ENCODE peak calls at places on chromosomes 5 and 9, in four cellular contexts. T, P, Q and N are unnamed samples.
A peak's percentile ranks its signal among the peaks of the same experiment; 100 is the strongest.

GRCh38 chr5:67188274-67188857 is 8.2 kb downstream of the CD180 start:
- DNase-seq in T (no peak), P (no peak), Q (no peak), N (no peak)

GRCh38 chr5:57825026-57825683 is 342.5 kb upstream of the ACTBL2 start:
- DNase-seq in T (no peak), P (no peak), Q (no peak), N (no peak)

GRCh38 chr5:63346451-63346850 is 615.8 kb downstream of the HTR1A start:
- DNase-seq in T (no peak), P (no peak), Q (no peak), N (no peak)

GRCh38 chr5:67163231-67163756 is 33.3 kb downstream of the CD180 start:
- DNase-seq in T (no peak), P (peak; percentile 17), Q (no peak), N (no peak)

GRCh38 chr5:151094861-151095260 is 14.0 kb upstream of the TNIP1 start:
- DNase-seq in T (peak; percentile 56), P (peak; percentile 45), Q (no peak), N (peak; percentile 78)

GRCh38 chr5:118293378-118293777 is 695.0 kb downstream of the DTWD2 start:
- DNase-seq in T (no peak), P (no peak), Q (no peak), N (no peak)

GRCh38 chr9:97768731-97769130 is 71.6 kb upstream of the XPA start:
- DNase-seq in T (no peak), P (no peak), Q (no peak), N (no peak)

GRCh38 chr5:122202952-122203351 is 73.6 kb downstream of the ZNF474 start:
- DNase-seq in T (no peak), P (no peak), Q (no peak), N (no peak)

GRCh38 chr9:117375956-117376355 is 38.9 kb downstream of the ASTN2 start:
- DNase-seq in T (no peak), P (no peak), Q (no peak), N (no peak)

GRCh38 chr9:79390077-79390673 is 181.6 kb upstream of the TLE4 start:
- DNase-seq in T (no peak), P (no peak), Q (no peak), N (no peak)

GRCh38 chr5:35161637-35162248 is 68.5 kb downstream of the PRLR start:
- DNase-seq in T (no peak), P (no peak), Q (no peak), N (no peak)

GRCh38 chr5:17203329-17204132 is 13.9 kb upstream of the BASP1 start:
- DNase-seq in T (no peak), P (peak; percentile 26), Q (no peak), N (peak; percentile 64)

GRCh38 chr5:1244976-1245375 is 19.8 kb downstream of the SLC6A18 start:
- DNase-seq in T (no peak), P (no peak), Q (no peak), N (no peak)

GRCh38 chr5:158801286-158801685 is 298.4 kb downstream of the EBF1 start:
- DNase-seq in T (no peak), P (no peak), Q (no peak), N (no peak)

GRCh38 chr5:151298063-151298462 is 5.5 kb downstream of the SLC36A3 start:
- DNase-seq in T (no peak), P (no peak), Q (no peak), N (no peak)

GRCh38 chr9:78680196-78680595 is 383.3 kb downstream of the PSAT1 start:
- DNase-seq in T (no peak), P (no peak), Q (no peak), N (no peak)

GRCh38 chr5:93337138-93337537 is 243.9 kb downstream of the NR2F1-AS1 start:
- DNase-seq in T (no peak), P (no peak), Q (no peak), N (no peak)

GRCh38 chr9:120413121-120414048 is 166.6 kb downstream of the CDK5RAP2 start:
- DNase-seq in T (no peak), P (no peak), Q (no peak), N (no peak)

GRCh38 chr5:180602481-180603075 is 11.3 kb upstream of the SCGB3A1 start:
- DNase-seq in T (no peak), P (no peak), Q (no peak), N (peak; percentile 71)

GRCh38 chr5:44997506-44997905 is 188.8 kb downstream of the MRPS30 start:
- DNase-seq in T (no peak), P (no peak), Q (no peak), N (no peak)

GRCh38 chr5:12016149-12016740 is 112.0 kb upstream of the CTNND2 start:
- DNase-seq in T (no peak), P (no peak), Q (no peak), N (no peak)

GRCh38 chr5:69268899-69269298 is 34.2 kb downstream of the CDK7 start:
- DNase-seq in T (no peak), P (no peak), Q (no peak), N (no peak)

GRCh38 chr5:88671808-88672499 is 211.0 kb downstream of the MEF2C start:
- DNase-seq in T (no peak), P (no peak), Q (no peak), N (no peak)

GRCh38 chr5:76765249-76765648 is 49.3 kb downstream of the F2R start:
- DNase-seq in T (no peak), P (no peak), Q (no peak), N (no peak)

GRCh38 chr9:131443648-131444047 is 49.8 kb downstream of the PRRC2B start:
- DNase-seq in T (no peak), P (no peak), Q (no peak), N (no peak)

GRCh38 chr5:135450328-135450727 is 1.8 kb downstream of the TIFAB start:
- DNase-seq in T (no peak), P (no peak), Q (peak; percentile 17), N (peak; percentile 19)

GRCh38 chr5:180161420-180162303 is 47.3 kb downstream of the RASGEF1C start:
- DNase-seq in T (no peak), P (no peak), Q (no peak), N (peak; percentile 61)

GRCh38 chr9:96084289-96084688 is 208.8 kb downstream of the ERCC6L2 start:
- DNase-seq in T (no peak), P (no peak), Q (no peak), N (no peak)

GRCh38 chr9:97567182-97567893 is 65.8 kb downstream of the TSTD2 start:
- DNase-seq in T (no peak), P (no peak), Q (no peak), N (no peak)

GRCh38 chr9:89466451-89467277 is 31.2 kb downstream of the SEMA4D start:
- DNase-seq in T (no peak), P (no peak), Q (no peak), N (peak; percentile 53)

GRCh38 chr5:139725073-139725830 is 70.4 kb upstream of the PSD2 start:
- DNase-seq in T (no peak), P (peak; percentile 54), Q (peak; percentile 35), N (peak; percentile 80)

DNA sequence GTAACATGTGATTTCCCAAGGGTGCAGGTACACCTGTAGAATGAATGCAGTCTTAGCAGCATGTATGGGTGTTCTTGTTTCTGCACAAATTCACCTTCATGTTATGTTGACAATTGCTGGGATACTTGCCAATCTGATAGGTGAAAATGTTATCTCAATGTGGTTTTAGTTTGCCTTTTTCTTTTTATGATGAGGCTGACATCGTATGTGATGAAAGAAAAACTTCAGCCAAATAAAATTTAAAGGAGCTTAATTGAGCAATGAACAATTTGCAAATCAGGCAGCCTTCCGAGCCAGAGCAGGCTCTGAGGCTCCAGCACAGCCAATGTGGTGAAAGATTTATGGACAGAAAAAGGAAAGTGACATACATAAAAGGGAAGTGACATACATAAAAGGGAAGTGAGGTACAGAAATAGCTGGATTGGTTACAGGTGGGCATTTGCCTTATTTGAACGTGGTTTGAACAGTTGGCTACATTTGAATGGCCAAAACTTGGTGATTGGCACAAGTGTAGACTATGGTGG is 10.5 kb downstream of the TAL2 start:
- DNase-seq in T (no peak), P (no peak), Q (no peak), N (no peak)
- TF ChIP-seq EP300 in T (no peak), P (no peak), Q (no peak), N (no peak)

GRCh38 chr5:111229126-111229525 is 4.9 kb downstream of the CAMK4 start:
- DNase-seq in T (no peak), P (no peak), Q (no peak), N (no peak)
- TF ChIP-seq EP300 in T (no peak), P (no peak), Q (no peak), N (no peak)

GRCh38 chr5:116455061-116455460 is 119.6 kb downstream of the SEMA6A start:
- DNase-seq in T (no peak), P (no peak), Q (no peak), N (no peak)
- TF ChIP-seq EP300 in T (no peak), P (no peak), Q (no peak), N (no peak)

GRCh38 chr9:73685786-73686185 is 534.1 kb downstream of the ANXA1 start:
- DNase-seq in T (no peak), P (no peak), Q (no peak), N (no peak)

GRCh38 chr9:73684601-73685000 is 532.9 kb downstream of the ANXA1 start:
- DNase-seq in T (no peak), P (no peak), Q (no peak), N (no peak)

GRCh38 chr9:73683862-73684591 is 532.4 kb downstream of the ANXA1 start:
- DNase-seq in T (no peak), P (no peak), Q (no peak), N (no peak)

GRCh38 chr9:73689091-73689870 is 537.6 kb downstream of the ANXA1 start:
- DNase-seq in T (no peak), P (no peak), Q (no peak), N (no peak)
- TF ChIP-seq EP300 in T (no peak), P (no peak), Q (no peak), N (no peak)

GRCh38 chr5:38468202-38468656 is 88.2 kb downstream of the LIFR start:
- DNase-seq in T (no peak), P (peak; percentile 74), Q (no peak), N (peak; percentile 82)

GRCh38 chr5:38465702-38466443 is 90.6 kb downstream of the LIFR start:
- DNase-seq in T (no peak), P (no peak), Q (no peak), N (no peak)

GRCh38 chr5:38467353-38468040 is 88.9 kb downstream of the LIFR start:
- DNase-seq in T (no peak), P (peak; percentile 85), Q (peak; percentile 38), N (peak; percentile 84)

GRCh38 chr5:38465045-38465444 is 91.4 kb downstream of the LIFR start:
- DNase-seq in T (no peak), P (no peak), Q (no peak), N (no peak)

GRCh38 chr5:38466444-38467189 is 89.8 kb downstream of the LIFR start:
- DNase-seq in T (peak; percentile 26), P (peak; percentile 95), Q (peak; percentile 34), N (peak; percentile 88)
- TF ChIP-seq EP300 in T (no peak), P (peak; percentile 95), Q (peak; percentile 95), N (no peak)

GRCh38 chr5:165981721-165982120 is 2309.7 kb upstream of the WWC1 start:
- DNase-seq in T (no peak), P (no peak), Q (no peak), N (no peak)
- TF ChIP-seq EP300 in T (no peak), P (no peak), Q (no peak), N (no peak)

DNA sequence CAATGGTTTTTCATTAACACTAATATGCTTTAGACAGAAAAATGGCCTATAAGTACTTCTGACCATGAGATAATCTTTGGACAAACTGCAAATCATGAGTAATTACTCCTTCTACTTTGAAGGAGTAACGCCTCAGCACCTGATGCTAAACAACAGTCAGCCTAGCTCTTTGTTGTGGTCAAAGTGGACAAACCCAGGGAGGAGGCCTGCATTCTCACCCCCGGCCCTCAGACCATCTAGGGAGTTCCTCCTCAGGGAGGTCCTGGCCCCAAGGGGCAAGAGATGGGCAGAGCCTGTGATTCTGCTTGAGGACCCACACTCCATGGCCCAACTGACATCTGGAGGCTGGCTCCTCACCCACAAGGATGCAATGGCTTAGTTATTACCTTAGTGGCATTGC is 48.2 kb upstream of the ANGPTL2 start:
- DNase-seq in T (no peak), P (peak; percentile 10), Q (peak; percentile 19), N (peak; percentile 30)
- TF ChIP-seq EP300 in T (no peak), P (no peak), Q (no peak), N (no peak)